ENCODE peak calls at places on chromosomes 13 and 19, in six cellular contexts. A, L, Q, K, U and X are unnamed samples.

GRCh38 chr13:26658491-26658890 is 101.0 kb downstream of the WASF3 start:
- DNase-seq in A (no peak), L (no peak), Q (no peak), K (no peak), U (no peak), X (no peak)

GRCh38 chr13:50798923-50799322 is 44.6 kb downstream of the DLEU7 start:
- DNase-seq in A (no peak), L (no peak), Q (no peak), K (peak), U (no peak), X (no peak)

GRCh38 chr19:49407079-49407478 is 16.2 kb downstream of the PTH2 start:
- DNase-seq in A (no peak), L (no peak), Q (no peak), K (no peak), U (no peak), X (no peak)

GRCh38 chr19:29928831-29929230 is 13.2 kb upstream of the URI1 start:
- DNase-seq in A (no peak), L (no peak), Q (no peak), K (no peak), U (peak), X (no peak)

GRCh38 chr13:86757236-86757978 is 913.8 kb upstream of the SLITRK5 start:
- DNase-seq in A (no peak), L (no peak), Q (no peak), K (peak), U (no peak), X (no peak)

GRCh38 chr13:30577381-30577780 is 40.3 kb upstream of the USPL1 start:
- DNase-seq in A (peak), L (peak), Q (peak), K (peak), U (peak), X (peak)

GRCh38 chr19:47805313-47805712 is 962 bp upstream of the TPRX1 start:
- DNase-seq in A (no peak), L (no peak), Q (no peak), K (no peak), U (no peak), X (no peak)

GRCh38 chr13:110308377-110309158 is 1.5 kb downstream of the COL4A2 start:
- DNase-seq in A (peak), L (no peak), Q (peak), K (peak), U (no peak), X (peak)

GRCh38 chr19:4064551-4065260 is 2.0 kb downstream of the ZBTB7A start:
- DNase-seq in A (peak), L (no peak), Q (peak), K (no peak), U (no peak), X (no peak)

GRCh38 chr13:41622545-41623429 is 165.4 kb downstream of the RGCC start:
- DNase-seq in A (peak), L (peak), Q (no peak), K (peak), U (no peak), X (peak)

GRCh38 chr13:95624020-95624419 is 20.5 kb downstream of the DZIP1 start:
- DNase-seq in A (peak), L (peak), Q (peak), K (peak), U (no peak), X (peak)

GRCh38 chr13:44540761-44541434 is 35.2 kb downstream of the TSC22D1 start:
- DNase-seq in A (no peak), L (no peak), Q (no peak), K (no peak), U (no peak), X (no peak)

GRCh38 chr19:7505682-7506384 is 10.1 kb upstream of the ZNF358 start:
- DNase-seq in A (no peak), L (peak), Q (no peak), K (no peak), U (no peak), X (no peak)

GRCh38 chr19:35715981-35716734 is 1.6 kb upstream of the KMT2B start:
- DNase-seq in A (no peak), L (peak), Q (peak), K (peak), U (no peak), X (peak)

DNA sequence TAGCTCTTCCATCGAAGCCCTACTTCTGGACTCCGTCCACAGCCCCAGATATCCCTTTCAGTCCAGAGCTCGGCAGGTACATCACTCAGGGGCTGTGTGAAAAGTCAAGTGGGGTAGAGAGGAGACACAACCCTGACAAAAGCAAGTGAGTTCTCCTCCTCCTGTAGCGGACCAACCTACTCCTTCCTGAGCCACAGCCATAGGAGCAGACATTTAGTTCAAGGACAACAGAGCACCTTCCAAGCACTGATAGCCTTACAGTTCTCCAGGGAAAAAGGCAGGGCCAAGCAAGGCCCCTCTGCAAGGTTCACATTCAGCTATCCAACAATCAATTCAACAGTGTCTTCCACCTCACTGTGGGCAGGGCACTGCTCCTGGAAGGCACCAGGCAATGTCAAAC is 89.0 kb downstream of the FGF14 start:
- DNase-seq in A (no peak), L (no peak), Q (no peak), K (no peak), U (no peak), X (no peak)
- TF ChIP-seq CTCF in A (no peak), L (no peak), Q (no peak), K (no peak), U (no peak), X (no peak)

GRCh38 chr19:5684694-5685430 is 4.0 kb downstream of the HSD11B1L start:
- DNase-seq in A (no peak), L (no peak), Q (peak), K (no peak), U (no peak), X (no peak)

GRCh38 chr19:5680437-5681368 is at the start of the genes HSD11B1L and MICOS13:
- DNase-seq in A (peak), L (peak), Q (peak), K (peak), U (peak), X (peak)

GRCh38 chr19:5681446-5682292 is 842 bp downstream of the HSD11B1L start:
- DNase-seq in A (no peak), L (no peak), Q (peak), K (no peak), U (no peak), X (no peak)

GRCh38 chr19:5682293-5682592 is 1.4 kb downstream of the HSD11B1L start:
- DNase-seq in A (no peak), L (no peak), Q (peak), K (no peak), U (no peak), X (no peak)

DNA sequence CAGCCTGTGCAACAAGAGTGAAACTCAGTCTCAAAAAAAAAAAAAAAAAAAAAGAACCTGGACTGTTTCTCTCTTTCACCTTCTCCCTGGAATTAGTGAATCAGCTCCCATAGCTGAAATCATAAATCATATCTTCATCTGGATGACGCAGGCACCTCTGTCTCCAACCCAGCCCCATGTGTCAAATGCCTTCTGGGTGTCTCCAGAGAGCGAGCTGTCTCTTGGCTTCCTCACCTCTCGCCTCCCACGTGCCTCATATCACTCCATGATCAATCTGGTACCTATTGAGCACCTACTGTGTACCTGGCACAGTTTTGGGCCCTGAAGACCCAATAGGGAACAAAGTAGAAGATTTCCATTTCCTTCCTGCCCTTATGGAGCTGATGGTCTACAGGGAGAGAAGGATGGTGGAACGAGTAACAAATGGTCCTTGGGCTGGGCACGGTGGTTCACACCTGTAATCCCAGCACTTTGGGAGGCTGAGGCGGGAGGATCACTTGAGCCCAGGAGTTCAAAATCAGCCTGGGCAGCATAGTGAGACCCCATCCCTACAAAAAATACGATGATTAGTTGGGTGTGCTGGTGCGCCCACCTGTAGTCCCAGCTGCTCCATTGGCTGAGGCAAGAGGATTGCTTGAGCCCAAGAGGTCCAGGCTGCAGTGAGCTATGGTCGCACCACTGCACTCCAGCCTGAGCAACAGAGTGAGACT is 2.5 kb downstream of the HSD11B1L start:
- DNase-seq in A (no peak), L (no peak), Q (peak), K (no peak), U (no peak), X (no peak)
- TF ChIP-seq CTCF in A (no peak), L (no peak), Q (no peak), K (no peak), U (no peak), X (no peak)

GRCh38 chr13:19863323-19864017 is at the start of gene ZMYM5:
- DNase-seq in A (peak), L (peak), Q (peak), K (peak), U (peak), X (peak)
- TF ChIP-seq CTCF in A (no peak), L (no peak), Q (no peak), K (no peak), U (no peak), X (no peak)

GRCh38 chr19:1473424-1473851 is 5.6 kb downstream of the C19orf25 start:
- DNase-seq in A (no peak), L (no peak), Q (no peak), K (no peak), U (no peak), X (no peak)

GRCh38 chr19:1473056-1473400 is 6.0 kb downstream of the C19orf25 start:
- DNase-seq in A (no peak), L (no peak), Q (no peak), K (no peak), U (no peak), X (no peak)

GRCh38 chr19:1475751-1476437 is 3.1 kb downstream of the C19orf25 start:
- DNase-seq in A (no peak), L (no peak), Q (no peak), K (no peak), U (no peak), X (no peak)

GRCh38 chr19:1474011-1474764 is 4.8 kb downstream of the C19orf25 start:
- DNase-seq in A (no peak), L (no peak), Q (no peak), K (no peak), U (no peak), X (no peak)

GRCh38 chr19:1474765-1475351 is 4.2 kb downstream of the C19orf25 start:
- DNase-seq in A (no peak), L (no peak), Q (no peak), K (no peak), U (no peak), X (no peak)
- TF ChIP-seq CTCF in A (no peak), L (no peak), Q (no peak), K (no peak), U (no peak), X (no peak)

GRCh38 chr19:45901432-45901903 is 945 bp downstream of the MYPOP start:
- DNase-seq in A (peak), L (no peak), Q (no peak), K (no peak), U (no peak), X (no peak)

GRCh38 chr19:45900661-45901431 is 1.6 kb downstream of the MYPOP start:
- DNase-seq in A (no peak), L (no peak), Q (no peak), K (no peak), U (no peak), X (no peak)

GRCh38 chr19:45901912-45902650 is at the start of gene MYPOP:
- DNase-seq in A (no peak), L (no peak), Q (no peak), K (no peak), U (no peak), X (no peak)

GRCh38 chr19:45905016-45905415 is 2.6 kb upstream of the MYPOP start:
- DNase-seq in A (no peak), L (no peak), Q (no peak), K (no peak), U (no peak), X (no peak)

GRCh38 chr19:45902651-45903625 is 525 bp upstream of the MYPOP start:
- DNase-seq in A (peak), L (peak), Q (peak), K (peak), U (peak), X (peak)
- TF ChIP-seq CTCF in A (peak), L (no peak), Q (no peak), K (no peak), U (no peak), X (no peak)

GRCh38 chr19:34677386-34678084 is at the start of gene ZNF302:
- DNase-seq in A (peak), L (peak), Q (peak), K (peak), U (peak), X (peak)
- TF ChIP-seq CTCF in A (no peak), L (no peak), Q (no peak), K (no peak), U (no peak), X (peak)

GRCh38 chr13:70353096-70353495 is 244.8 kb upstream of the KLHL1 start:
- DNase-seq in A (no peak), L (no peak), Q (no peak), K (peak), U (no peak), X (no peak)
- TF ChIP-seq CTCF in A (no peak), L (no peak), Q (no peak), K (no peak), U (no peak), X (no peak)

DNA sequence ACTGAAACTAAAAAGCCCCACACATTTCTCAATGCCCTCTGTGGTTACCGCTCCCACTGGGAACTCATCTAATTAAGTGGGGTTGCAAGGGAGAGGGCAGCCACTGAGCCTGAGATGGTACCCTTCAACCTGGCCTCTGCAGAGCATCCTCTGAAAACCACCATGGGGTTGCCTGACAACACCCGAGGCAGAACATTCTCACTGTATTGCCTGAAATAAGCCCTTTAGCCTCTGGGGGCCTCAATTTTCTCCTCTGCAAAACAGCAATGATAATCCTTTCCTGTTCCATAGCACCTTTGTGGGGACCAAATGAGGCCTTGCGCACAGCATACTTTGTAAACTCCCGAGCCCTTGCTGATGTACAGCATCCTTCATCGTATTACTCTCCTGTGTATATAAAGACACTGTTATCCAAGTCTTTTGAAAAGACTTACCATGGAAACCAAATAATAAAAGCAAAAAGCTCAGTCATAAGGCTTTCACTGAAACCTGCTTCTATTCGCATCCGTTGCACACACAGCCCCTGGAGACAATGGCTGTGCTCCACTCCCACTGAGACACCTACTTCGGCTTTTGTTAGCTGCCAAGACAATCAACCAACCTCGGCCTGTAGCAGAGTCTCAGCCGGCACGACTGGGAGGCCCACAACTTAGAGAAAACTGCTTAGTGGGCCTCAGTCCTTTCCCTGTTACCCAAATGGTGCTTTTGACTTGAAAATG is 276.0 kb downstream of the FOXO1 start:
- DNase-seq in A (no peak), L (no peak), Q (no peak), K (no peak), U (no peak), X (no peak)
- TF ChIP-seq CTCF in A (no peak), L (no peak), Q (no peak), K (no peak), U (no peak), X (no peak)

DNA sequence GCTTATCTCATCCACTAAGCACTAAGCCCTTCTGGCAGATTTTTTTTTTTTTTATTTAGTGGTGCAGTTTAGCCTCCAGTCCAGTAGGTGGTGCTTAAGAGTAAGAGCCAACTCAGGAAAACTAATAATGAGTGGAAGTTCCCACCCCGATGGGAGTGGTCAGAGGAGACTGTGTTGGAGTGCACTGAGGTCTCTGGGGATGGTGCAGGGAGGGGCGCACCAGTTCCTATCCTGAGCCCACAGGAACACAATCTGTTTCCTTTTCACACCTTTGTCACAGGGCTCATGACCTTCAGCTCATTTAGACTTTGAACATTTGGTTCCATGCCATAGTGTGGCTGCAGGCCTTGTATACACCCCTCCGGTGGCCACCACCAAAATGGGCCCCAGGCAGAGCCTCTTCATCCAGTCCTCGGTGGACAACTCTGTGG is 367.4 kb downstream of the SPRY2 start:
- DNase-seq in A (no peak), L (no peak), Q (peak), K (no peak), U (no peak), X (no peak)
- TF ChIP-seq CTCF in A (peak), L (peak), Q (peak), K (peak), U (peak), X (peak)